ENCODE peak calls at places on chromosomes 2 and 18, in eight cellular contexts. One of them, this sample, is unnamed.

GRCh38 chr2:189129971-189130370 is 49.6 kb downstream of the COL5A2 start:
- DNase-seq in right cardiac atrium: no peak
- DNase-seq in nucleus accumbens: no peak
- DNase-seq in NCI-H460: no peak
- DNase-seq in WTC11: no peak
- DNase-seq in EL: peak; percentile 91
- DNase-seq in activated T-cell treated with anti-CD3 and anti-CD28 coated beads, Interleukin-2, amount 50 U/mL, for 48 hours: no peak
- DNase-seq in NCI-H2081 treated with DMSO at 0.1 percent for 48 hours: no peak
- DNase-seq in this sample: no peak

GRCh38 chr2:118148809-118149208 is 60.5 kb downstream of the INSIG2 start:
- DNase-seq in nucleus accumbens: no peak
- DNase-seq in EL: no peak
- DNase-seq in NCI-H460: no peak
- DNase-seq in WTC11: no peak
- DNase-seq in activated T-cell treated with anti-CD3 and anti-CD28 coated beads, Interleukin-2, amount 50 U/mL, for 48 hours: no peak
- DNase-seq in NCI-H2081 treated with DMSO at 0.1 percent for 48 hours: no peak
- DNase-seq in right cardiac atrium: no peak
- DNase-seq in this sample: no peak

GRCh38 chr2:109173311-109174171 is 44.5 kb downstream of the SH3RF3 start:
- DNase-seq in right cardiac atrium: peak; percentile 93
- DNase-seq in nucleus accumbens: no peak
- DNase-seq in EL: peak; percentile 79
- DNase-seq in WTC11: no peak
- DNase-seq in NCI-H460: no peak
- DNase-seq in NCI-H2081 treated with DMSO at 0.1 percent for 48 hours: no peak
- DNase-seq in activated T-cell treated with anti-CD3 and anti-CD28 coated beads, Interleukin-2, amount 50 U/mL, for 48 hours: no peak
- DNase-seq in this sample: peak; percentile 90

GRCh38 chr2:72965770-72966430 is 48.6 kb downstream of the EMX1 start:
- DNase-seq in WTC11: no peak
- DNase-seq in EL: no peak
- DNase-seq in right cardiac atrium: no peak
- DNase-seq in NCI-H460: no peak
- DNase-seq in activated T-cell treated with anti-CD3 and anti-CD28 coated beads, Interleukin-2, amount 50 U/mL, for 48 hours: no peak
- DNase-seq in NCI-H2081 treated with DMSO at 0.1 percent for 48 hours: no peak
- DNase-seq in nucleus accumbens: no peak
- DNase-seq in this sample: peak; percentile 20

GRCh38 chr18:52228158-52228557 is 111.8 kb upstream of the DCC start:
- DNase-seq in EL: no peak
- DNase-seq in NCI-H2081 treated with DMSO at 0.1 percent for 48 hours: no peak
- DNase-seq in right cardiac atrium: no peak
- DNase-seq in nucleus accumbens: no peak
- DNase-seq in activated T-cell treated with anti-CD3 and anti-CD28 coated beads, Interleukin-2, amount 50 U/mL, for 48 hours: no peak
- DNase-seq in NCI-H460: no peak
- DNase-seq in WTC11: no peak
- DNase-seq in this sample: no peak

GRCh38 chr2:17979707-17980106 is 101.2 kb downstream of the KCNS3 start:
- DNase-seq in NCI-H2081 treated with DMSO at 0.1 percent for 48 hours: no peak
- DNase-seq in WTC11: no peak
- DNase-seq in EL: peak; percentile 77
- DNase-seq in activated T-cell treated with anti-CD3 and anti-CD28 coated beads, Interleukin-2, amount 50 U/mL, for 48 hours: no peak
- DNase-seq in right cardiac atrium: no peak
- DNase-seq in nucleus accumbens: no peak
- DNase-seq in NCI-H460: no peak
- DNase-seq in this sample: no peak

GRCh38 chr2:7785700-7786099 is 868.5 kb downstream of the RNF144A start:
- DNase-seq in right cardiac atrium: no peak
- DNase-seq in NCI-H2081 treated with DMSO at 0.1 percent for 48 hours: no peak
- DNase-seq in activated T-cell treated with anti-CD3 and anti-CD28 coated beads, Interleukin-2, amount 50 U/mL, for 48 hours: no peak
- DNase-seq in NCI-H460: no peak
- DNase-seq in WTC11: no peak
- DNase-seq in EL: no peak
- DNase-seq in nucleus accumbens: no peak
- DNase-seq in this sample: no peak

GRCh38 chr18:57881818-57882413 is 78.8 kb upstream of the ATP8B1 start:
- DNase-seq in activated T-cell treated with anti-CD3 and anti-CD28 coated beads, Interleukin-2, amount 50 U/mL, for 48 hours: peak; percentile 65
- DNase-seq in right cardiac atrium: peak; percentile 71
- DNase-seq in nucleus accumbens: peak; percentile 42
- DNase-seq in EL: peak; percentile 83
- DNase-seq in NCI-H2081 treated with DMSO at 0.1 percent for 48 hours: peak; percentile 1
- DNase-seq in WTC11: peak; percentile 59
- DNase-seq in NCI-H460: peak; percentile 79
- DNase-seq in this sample: peak; percentile 52

GRCh38 chr2:240458900-240459391 is 23.5 kb downstream of the GPC1 start:
- DNase-seq in right cardiac atrium: peak; percentile 41
- DNase-seq in activated T-cell treated with anti-CD3 and anti-CD28 coated beads, Interleukin-2, amount 50 U/mL, for 48 hours: no peak
- DNase-seq in WTC11: no peak
- DNase-seq in nucleus accumbens: no peak
- DNase-seq in NCI-H460: no peak
- DNase-seq in NCI-H2081 treated with DMSO at 0.1 percent for 48 hours: no peak
- DNase-seq in EL: no peak
- DNase-seq in this sample: peak; percentile 53

GRCh38 chr2:217903859-217904613 is 98.8 kb downstream of the TNS1 start:
- DNase-seq in NCI-H460: no peak
- DNase-seq in WTC11: no peak
- DNase-seq in nucleus accumbens: peak; percentile 33
- DNase-seq in NCI-H2081 treated with DMSO at 0.1 percent for 48 hours: no peak
- DNase-seq in right cardiac atrium: peak; percentile 95
- DNase-seq in activated T-cell treated with anti-CD3 and anti-CD28 coated beads, Interleukin-2, amount 50 U/mL, for 48 hours: no peak
- DNase-seq in EL: no peak
- DNase-seq in this sample: peak; percentile 87

GRCh38 chr2:121359937-121360565 is 75.0 kb upstream of the TFCP2L1 start:
- DNase-seq in nucleus accumbens: no peak
- DNase-seq in WTC11: no peak
- DNase-seq in NCI-H2081 treated with DMSO at 0.1 percent for 48 hours: no peak
- DNase-seq in right cardiac atrium: no peak
- DNase-seq in NCI-H460: no peak
- DNase-seq in activated T-cell treated with anti-CD3 and anti-CD28 coated beads, Interleukin-2, amount 50 U/mL, for 48 hours: no peak
- DNase-seq in EL: peak; percentile 13
- DNase-seq in this sample: no peak